ENCODE peak calls at places on chromosome 19, in four cellular contexts. One of them, this sample, is unnamed.

GRCh38 chr19:3298853-3299449 is 67.4 kb upstream of the NFIC start:
- DNase-seq in heart right ventricle: no peak
- DNase-seq in GM12865: no peak
- DNase-seq in epithelial cell of proximal tubule: no peak
- DNase-seq in this sample: no peak

GRCh38 chr19:48461651-48461981 is 6.2 kb downstream of the KCNJ14 start:
- DNase-seq in heart right ventricle: no peak
- DNase-seq in GM12865: no peak
- DNase-seq in epithelial cell of proximal tubule: no peak
- DNase-seq in this sample: no peak

GRCh38 chr19:38190793-38191192 is 33.2 kb downstream of the DPF1 start:
- DNase-seq in heart right ventricle: no peak
- DNase-seq in GM12865: no peak
- DNase-seq in epithelial cell of proximal tubule: no peak
- DNase-seq in this sample: no peak

GRCh38 chr19:50551034-50551712 is 17.1 kb downstream of the LRRC4B start:
- DNase-seq in heart right ventricle: no peak
- DNase-seq in GM12865: no peak
- DNase-seq in epithelial cell of proximal tubule: no peak
- DNase-seq in this sample: no peak

GRCh38 chr19:35963514-35963913 is 27.3 kb downstream of the LRFN3 start:
- DNase-seq in heart right ventricle: peak; percentile 42
- DNase-seq in GM12865: peak; percentile 31
- DNase-seq in epithelial cell of proximal tubule: no peak
- DNase-seq in this sample: no peak

GRCh38 chr19:28514166-28514565 is 698.8 kb downstream of the UQCRFS1 start:
- DNase-seq in heart right ventricle: no peak
- DNase-seq in GM12865: no peak
- DNase-seq in epithelial cell of proximal tubule: no peak
- DNase-seq in this sample: no peak

GRCh38 chr19:38142176-38143035 is 81.6 kb downstream of the DPF1 start:
- DNase-seq in heart right ventricle: peak; percentile 64
- DNase-seq in GM12865: peak; percentile 35
- DNase-seq in epithelial cell of proximal tubule: no peak
- DNase-seq in this sample: peak; percentile 86

GRCh38 chr19:51124729-51125128 is at the start of gene SIGLEC9:
- DNase-seq in heart right ventricle: peak; percentile 38
- DNase-seq in GM12865: no peak
- DNase-seq in epithelial cell of proximal tubule: no peak
- DNase-seq in this sample: peak; percentile 53

GRCh38 chr19:15421726-15422260 is 3.0 kb upstream of the AKAP8L start:
- DNase-seq in heart right ventricle: peak; percentile 63
- DNase-seq in GM12865: no peak
- DNase-seq in epithelial cell of proximal tubule: no peak
- DNase-seq in this sample: peak; percentile 71

GRCh38 chr19:46118136-46118535 is 6.4 kb downstream of the IGFL3 start:
- DNase-seq in heart right ventricle: no peak
- DNase-seq in GM12865: no peak
- DNase-seq in epithelial cell of proximal tubule: no peak
- DNase-seq in this sample: no peak

GRCh38 chr19:41564515-41565383 is 11.2 kb upstream of the CEACAM21 start:
- DNase-seq in heart right ventricle: peak; percentile 17
- DNase-seq in GM12865: no peak
- DNase-seq in epithelial cell of proximal tubule: no peak
- DNase-seq in this sample: no peak

GRCh38 chr19:8702350-8702749 is 3.8 kb upstream of the ACTL9 start:
- DNase-seq in heart right ventricle: no peak
- DNase-seq in GM12865: no peak
- DNase-seq in epithelial cell of proximal tubule: no peak
- DNase-seq in this sample: no peak

GRCh38 chr19:55308281-55308680 is 16.9 kb downstream of the TMEM150B start:
- DNase-seq in heart right ventricle: no peak
- DNase-seq in GM12865: peak; percentile 40
- DNase-seq in epithelial cell of proximal tubule: no peak
- DNase-seq in this sample: no peak

GRCh38 chr19:18206018-18206417 is 2.2 kb upstream of the RAB3A start:
- DNase-seq in heart right ventricle: no peak
- DNase-seq in GM12865: no peak
- DNase-seq in epithelial cell of proximal tubule: no peak
- DNase-seq in this sample: no peak

GRCh38 chr19:49390978-49391304 is 2.9 kb downstream of the KASH5 start:
- DNase-seq in heart right ventricle: no peak
- DNase-seq in GM12865: peak; percentile 40
- DNase-seq in epithelial cell of proximal tubule: no peak
- DNase-seq in this sample: no peak

GRCh38 chr19:17681505-17682125 is 6.5 kb downstream of the UNC13A start:
- DNase-seq in heart right ventricle: peak; percentile 51
- DNase-seq in GM12865: peak; percentile 36
- DNase-seq in epithelial cell of proximal tubule: no peak
- DNase-seq in this sample: no peak

GRCh38 chr19:3821857-3822364 is 35.7 kb upstream of the MATK start:
- DNase-seq in heart right ventricle: peak; percentile 38
- DNase-seq in GM12865: peak; percentile 76
- DNase-seq in epithelial cell of proximal tubule: no peak
- DNase-seq in this sample: peak; percentile 57